ENCODE peak calls at places on chromosomes 11 and 22, in nine cellular contexts. L is GM23248, C is OCI-LY7, U is hepatocyte, N is neural progenitor cell, K is SK-N-SH, T is MM.1S, G is HCT116, H is GM23338. E is an unnamed sample.

GRCh38 chr22:39577900-39578299 is 7.3 kb downstream of the CACNA1I start:
- DNase-seq in L (no peak), C (no peak), U (no peak), N (no peak), K (no peak), T (no peak), G (no peak), H (no peak), E (no peak)

GRCh38 chr11:72048718-72049460 is 31.5 kb downstream of the NUMA1 start:
- DNase-seq in L (no peak), C (no peak), U (no peak), N (no peak), K (no peak), T (no peak), G (no peak), H (no peak), E (no peak)

GRCh38 chr11:3203221-3204043 is 15.2 kb downstream of the MRGPRG start:
- DNase-seq in L (peak), C (no peak), U (peak), N (peak), K (peak), T (no peak), G (no peak), H (peak), E (peak)

GRCh38 chr11:2361565-2361964 is 15.5 kb upstream of the CD81 start:
- DNase-seq in L (no peak), C (no peak), U (no peak), N (no peak), K (no peak), T (no peak), G (no peak), H (no peak), E (no peak)

GRCh38 chr11:114229062-114229450 is 67.1 kb upstream of the NNMT start:
- DNase-seq in L (peak), C (no peak), U (no peak), N (no peak), K (peak), T (no peak), G (no peak), H (no peak), E (no peak)

GRCh38 chr22:20284471-20285086 is 16.5 kb upstream of the RTN4R start:
- DNase-seq in L (no peak), C (no peak), U (no peak), N (no peak), K (no peak), T (no peak), G (no peak), H (no peak), E (no peak)

GRCh38 chr11:124762077-124762623 is at the start of gene ESAM:
- DNase-seq in L (peak), C (peak), U (peak), N (peak), K (peak), T (peak), G (no peak), H (peak), E (peak)

GRCh38 chr11:123061403-123062157 is at the start of gene HSPA8:
- DNase-seq in L (peak), C (peak), U (peak), N (peak), K (peak), T (peak), G (no peak), H (peak), E (peak)

GRCh38 chr11:398826-399225 is 4.8 kb downstream of the PKP3 start:
- DNase-seq in L (peak), C (no peak), U (no peak), N (no peak), K (no peak), T (no peak), G (no peak), H (no peak), E (no peak)

GRCh38 chr22:46454910-46455269 is 82.5 kb downstream of the CELSR1 start:
- DNase-seq in L (no peak), C (no peak), U (no peak), N (no peak), K (no peak), T (no peak), G (peak), H (no peak), E (peak)

GRCh38 chr11:86938900-86939880 is 16.0 kb downstream of the FZD4 start:
- DNase-seq in L (peak), C (peak), U (peak), N (peak), K (peak), T (peak), G (peak), H (peak), E (peak)

GRCh38 chr22:49334976-49335375 is 492.7 kb downstream of the BRD1 start:
- DNase-seq in L (no peak), C (no peak), U (no peak), N (no peak), K (no peak), T (no peak), G (no peak), H (no peak), E (no peak)

GRCh38 chr22:39457546-39458442 is 982 bp downstream of the MGAT3 start:
- DNase-seq in L (no peak), C (no peak), U (no peak), N (peak), K (peak), T (no peak), G (no peak), H (no peak), E (no peak)

GRCh38 chr11:74011360-74012071 is 2.6 kb upstream of the UCP3 start:
- DNase-seq in L (peak), C (no peak), U (no peak), N (no peak), K (no peak), T (no peak), G (no peak), H (no peak), E (no peak)

GRCh38 chr11:66848671-66849500 is 5.6 kb downstream of the RCE1 start:
- DNase-seq in L (no peak), C (no peak), U (no peak), N (no peak), K (peak), T (no peak), G (no peak), H (no peak), E (no peak)

GRCh38 chr22:49522582-49523373 is 304.9 kb downstream of the BRD1 start:
- DNase-seq in L (no peak), C (no peak), U (no peak), N (no peak), K (no peak), T (no peak), G (no peak), H (no peak), E (peak)

GRCh38 chr22:42623756-42624446 is 9.2 kb upstream of the POLDIP3 start:
- DNase-seq in L (no peak), C (no peak), U (no peak), N (no peak), K (no peak), T (no peak), G (no peak), H (no peak), E (no peak)

GRCh38 chr22:46373166-46373565 is 37.7 kb downstream of the TRMU start:
- DNase-seq in L (no peak), C (no peak), U (no peak), N (no peak), K (no peak), T (no peak), G (no peak), H (no peak), E (no peak)

GRCh38 chr11:14620027-14620511 is 23.5 kb upstream of the PDE3B start:
- DNase-seq in L (no peak), C (no peak), U (peak), N (no peak), K (no peak), T (no peak), G (no peak), H (no peak), E (no peak)

GRCh38 chr22:39907035-39907434 is 6.2 kb downstream of the GRAP2 start:
- DNase-seq in L (no peak), C (no peak), U (no peak), N (no peak), K (no peak), T (no peak), G (no peak), H (no peak), E (no peak)

GRCh38 chr11:2867722-2868548 is 17.6 kb downstream of the CDKN1C start:
- DNase-seq in L (no peak), C (no peak), U (no peak), N (peak), K (no peak), T (no peak), G (no peak), H (no peak), E (no peak)

GRCh38 chr22:28798810-28799124 is 1.6 kb downstream of the XBP1 start:
- DNase-seq in L (no peak), C (no peak), U (no peak), N (no peak), K (no peak), T (no peak), G (no peak), H (no peak), E (no peak)

GRCh38 chr11:115607621-115608191 is 103.5 kb upstream of the CADM1 start:
- DNase-seq in L (no peak), C (no peak), U (no peak), N (peak), K (peak), T (no peak), G (no peak), H (no peak), E (no peak)

GRCh38 chr11:126384053-126384335 is 28.5 kb downstream of the ST3GAL4 start:
- DNase-seq in L (no peak), C (no peak), U (no peak), N (no peak), K (no peak), T (no peak), G (no peak), H (no peak), E (no peak)

GRCh38 chr11:125494601-125494986 is 1.5 kb downstream of the FEZ1 start:
- DNase-seq in L (no peak), C (no peak), U (no peak), N (peak), K (no peak), T (no peak), G (no peak), H (no peak), E (no peak)

GRCh38 chr22:40414838-40415505 is 44.6 kb downstream of the SGSM3 start:
- DNase-seq in L (no peak), C (peak), U (no peak), N (no peak), K (peak), T (peak), G (no peak), H (no peak), E (no peak)

GRCh38 chr22:44456661-44457412 is 41.2 kb downstream of the RTL6 start:
- DNase-seq in L (no peak), C (no peak), U (no peak), N (no peak), K (no peak), T (no peak), G (no peak), H (no peak), E (no peak)

GRCh38 chr22:26214466-26214865 is 45.2 kb downstream of the SEZ6L start:
- DNase-seq in L (no peak), C (no peak), U (no peak), N (no peak), K (no peak), T (no peak), G (no peak), H (no peak), E (no peak)

GRCh38 chr22:26215766-26216165 is 46.5 kb downstream of the SEZ6L start:
- DNase-seq in L (no peak), C (no peak), U (no peak), N (no peak), K (no peak), T (no peak), G (no peak), H (no peak), E (no peak)

GRCh38 chr22:26213826-26214225 is 44.6 kb downstream of the SEZ6L start:
- DNase-seq in L (no peak), C (no peak), U (no peak), N (no peak), K (no peak), T (no peak), G (no peak), H (no peak), E (no peak)

DNA sequence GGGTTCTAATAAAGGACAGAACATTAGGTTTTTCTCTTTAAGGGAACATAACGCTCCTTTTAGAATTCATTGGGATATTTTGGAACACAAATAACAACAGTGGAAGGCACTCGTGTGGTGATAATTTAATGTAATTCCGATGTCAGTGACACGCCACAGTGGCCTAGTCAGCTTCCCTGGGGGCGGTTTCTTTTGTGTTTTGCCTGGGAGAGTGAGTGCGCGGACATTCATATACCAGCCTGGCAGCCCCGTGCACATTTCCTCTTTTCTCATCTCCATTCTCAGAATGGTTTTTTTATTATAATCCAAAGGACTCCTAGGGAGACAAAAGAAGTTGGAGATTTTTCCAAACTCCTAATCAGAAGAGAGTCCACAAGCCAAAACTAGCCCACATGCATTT is 41.1 kb downstream of the SEZ6L start:
- DNase-seq in L (no peak), C (no peak), U (no peak), N (no peak), K (no peak), T (no peak), G (no peak), H (no peak), E (no peak)
- TF ChIP-seq EZH2phosphoT487 in L (no peak), C (no peak), U (no peak), N (no peak), K (no peak), T (no peak), G (no peak), H (no peak), E (no peak)

GRCh38 chr11:78783846-78784245 is 209.2 kb upstream of the NARS2 start:
- DNase-seq in L (no peak), C (no peak), U (no peak), N (no peak), K (no peak), T (no peak), G (no peak), H (no peak), E (no peak)

GRCh38 chr11:78786746-78787145 is 212.1 kb upstream of the NARS2 start:
- DNase-seq in L (no peak), C (no peak), U (no peak), N (no peak), K (no peak), T (no peak), G (no peak), H (no peak), E (no peak)

GRCh38 chr11:78787696-78788095 is 213.0 kb upstream of the NARS2 start:
- DNase-seq in L (no peak), C (no peak), U (no peak), N (no peak), K (no peak), T (no peak), G (no peak), H (no peak), E (no peak)

GRCh38 chr11:78784321-78785061 is 209.8 kb upstream of the NARS2 start:
- DNase-seq in L (peak), C (no peak), U (no peak), N (no peak), K (no peak), T (no peak), G (no peak), H (no peak), E (peak)

DNA sequence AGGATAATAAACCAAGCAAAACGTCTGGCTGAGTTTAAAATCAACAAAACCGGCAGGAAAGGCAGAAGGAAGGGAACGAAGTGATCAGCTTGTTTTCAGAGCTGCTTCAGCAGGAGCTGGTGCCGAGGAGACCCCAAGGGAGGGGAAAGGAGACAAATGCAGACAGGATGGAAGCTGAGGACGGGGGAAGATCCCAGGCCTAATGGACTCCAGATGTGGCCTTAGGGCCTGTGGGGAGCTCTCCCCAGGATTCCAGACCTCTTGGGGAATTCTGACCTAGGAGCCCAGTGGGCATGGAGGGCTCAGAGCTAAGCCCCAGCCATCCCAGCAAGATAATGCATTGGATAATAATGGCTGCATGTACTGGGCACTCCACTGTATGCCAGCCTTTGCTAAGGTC is 211.4 kb upstream of the NARS2 start:
- DNase-seq in L (no peak), C (no peak), U (no peak), N (no peak), K (peak), T (no peak), G (no peak), H (no peak), E (no peak)
- TF ChIP-seq EZH2phosphoT487 in L (no peak), C (no peak), U (no peak), N (no peak), K (no peak), T (no peak), G (no peak), H (no peak), E (no peak)

GRCh38 chr22:23682827-23683355 is 7.9 kb upstream of the RGL4 start:
- DNase-seq in L (no peak), C (no peak), U (no peak), N (no peak), K (no peak), T (no peak), G (no peak), H (peak), E (no peak)
- TF ChIP-seq EZH2phosphoT487 in L (no peak), C (no peak), U (no peak), N (no peak), K (no peak), T (no peak), G (no peak), H (no peak), E (no peak)

GRCh38 chr11:44914105-44914504 is 36.6 kb downstream of the TP53I11 start:
- DNase-seq in L (no peak), C (no peak), U (no peak), N (no peak), K (no peak), T (no peak), G (no peak), H (no peak), E (no peak)

GRCh38 chr11:44916316-44916715 is 34.4 kb downstream of the TP53I11 start:
- DNase-seq in L (no peak), C (no peak), U (no peak), N (no peak), K (no peak), T (no peak), G (no peak), H (no peak), E (no peak)

GRCh38 chr11:44915621-44916020 is 35.1 kb downstream of the TP53I11 start:
- DNase-seq in L (no peak), C (peak), U (no peak), N (no peak), K (no peak), T (no peak), G (no peak), H (no peak), E (no peak)

GRCh38 chr11:44917741-44918140 is 32.9 kb downstream of the TP53I11 start:
- DNase-seq in L (no peak), C (no peak), U (no peak), N (no peak), K (no peak), T (no peak), G (no peak), H (no peak), E (no peak)

DNA sequence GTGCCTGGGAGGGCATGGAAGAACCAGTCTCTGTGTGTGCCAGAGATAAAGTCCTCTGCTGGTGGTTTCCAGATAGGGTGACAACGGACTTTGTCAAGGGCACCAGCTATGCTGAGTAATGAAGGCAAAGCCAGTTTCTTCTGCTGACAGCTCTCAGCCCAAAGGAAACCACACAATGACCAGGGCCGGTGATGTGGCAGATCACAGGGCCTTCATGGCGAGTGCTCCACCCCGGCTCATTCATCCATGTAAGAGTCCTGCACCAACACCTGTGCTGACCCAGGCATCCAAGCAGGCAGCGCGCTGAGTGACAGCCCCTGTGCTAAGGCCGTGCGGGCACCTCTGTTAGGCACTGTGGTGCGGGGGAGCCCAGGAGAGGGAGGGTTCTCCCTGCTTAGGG is 33.9 kb downstream of the TP53I11 start:
- DNase-seq in L (no peak), C (no peak), U (no peak), N (no peak), K (no peak), T (peak), G (no peak), H (no peak), E (no peak)
- TF ChIP-seq EZH2phosphoT487 in L (no peak), C (no peak), U (no peak), N (no peak), K (no peak), T (no peak), G (no peak), H (no peak), E (no peak)

GRCh38 chr11:35227551-35228341 is 88.8 kb downstream of the CD44 start:
- DNase-seq in L (peak), C (no peak), U (no peak), N (no peak), K (no peak), T (no peak), G (no peak), H (no peak), E (peak)
- TF ChIP-seq EZH2phosphoT487 in L (no peak), C (no peak), U (no peak), N (no peak), K (no peak), T (no peak), G (no peak), H (no peak), E (no peak)

GRCh38 chr11:12900496-12900895 is 108.6 kb upstream of the RASSF10 start:
- DNase-seq in L (peak), C (no peak), U (peak), N (no peak), K (no peak), T (no peak), G (no peak), H (no peak), E (peak)
- TF ChIP-seq EZH2phosphoT487 in L (no peak), C (no peak), U (no peak), N (no peak), K (no peak), T (no peak), G (no peak), H (no peak), E (no peak)

GRCh38 chr11:34680918-34681554 is 60.1 kb downstream of the EHF start:
- DNase-seq in L (peak), C (no peak), U (no peak), N (no peak), K (no peak), T (peak), G (peak), H (peak), E (peak)

GRCh38 chr11:34682822-34683221 is 61.9 kb downstream of the EHF start:
- DNase-seq in L (no peak), C (no peak), U (no peak), N (no peak), K (no peak), T (no peak), G (peak), H (peak), E (peak)

GRCh38 chr11:34676227-34676626 is 55.3 kb downstream of the EHF start:
- DNase-seq in L (no peak), C (no peak), U (no peak), N (no peak), K (no peak), T (no peak), G (no peak), H (no peak), E (no peak)

GRCh38 chr11:34679681-34680080 is 58.8 kb downstream of the EHF start:
- DNase-seq in L (no peak), C (no peak), U (no peak), N (no peak), K (no peak), T (no peak), G (no peak), H (no peak), E (no peak)

GRCh38 chr11:34680206-34680605 is 59.3 kb downstream of the EHF start:
- DNase-seq in L (peak), C (no peak), U (no peak), N (no peak), K (no peak), T (no peak), G (no peak), H (no peak), E (peak)
- TF ChIP-seq EZH2phosphoT487 in L (no peak), C (no peak), U (no peak), N (no peak), K (no peak), T (no peak), G (no peak), H (no peak), E (no peak)

E was measured in PC-3.